ENCODE peak calls at places on chromosomes 12 and 14, in seven cellular contexts. Z, Y, H, P, B, E and J are unnamed samples.

GRCh38 chr12:47862157-47862556 is 42.5 kb upstream of the HDAC7 start:
- DNase-seq in Y (no peak), B (no peak), E (no peak), Z (no peak), H (no peak), P (no peak), J (no peak)

GRCh38 chr12:98894412-98895085 is 249.5 kb downstream of the APAF1 start:
- DNase-seq in Z (no peak), B (peak), H (peak), E (no peak), Y (no peak), P (peak), J (peak)

GRCh38 chr12:8629486-8630033 is 16.9 kb upstream of the AICDA start:
- DNase-seq in H (no peak), P (no peak), B (no peak), E (no peak), Y (no peak), Z (peak), J (no peak)

GRCh38 chr14:47044841-47045240 is 393.3 kb upstream of the RPL10L start:
- DNase-seq in Y (no peak), H (no peak), P (no peak), E (no peak), B (peak), Z (peak), J (peak)

GRCh38 chr14:23929822-23930294 is 23.7 kb upstream of the DHRS4 start:
- DNase-seq in B (peak), H (peak), Z (peak), E (peak), Y (peak), P (peak), J (peak)

GRCh38 chr12:114783176-114783575 is 99.2 kb upstream of the TBX3 start:
- DNase-seq in E (no peak), H (no peak), P (no peak), B (no peak), Y (no peak), Z (no peak), J (no peak)

GRCh38 chr14:97719931-97720330 is 922.7 kb downstream of the VRK1 start:
- DNase-seq in B (no peak), H (no peak), P (no peak), E (no peak), Z (no peak), Y (no peak), J (no peak)

GRCh38 chr12:49342914-49343731 is 3.6 kb upstream of the DNAJC22 start:
- DNase-seq in Z (no peak), Y (no peak), P (no peak), H (no peak), B (no peak), E (no peak), J (peak)

GRCh38 chr12:124499873-124500231 is 67.6 kb downstream of the NCOR2 start:
- DNase-seq in B (no peak), Y (no peak), P (no peak), H (no peak), E (no peak), Z (no peak), J (no peak)

GRCh38 chr12:26651566-26652188 is 181.3 kb downstream of the ITPR2 start:
- DNase-seq in P (no peak), Z (peak), E (no peak), Y (peak), B (peak), H (peak), J (peak)

GRCh38 chr12:131063427-131063826 is 109.7 kb downstream of the ADGRD1 start:
- DNase-seq in P (no peak), E (no peak), Z (no peak), B (no peak), H (no peak), Y (no peak), J (no peak)

GRCh38 chr12:52187640-52188039 is 4.2 kb downstream of the KRT80 start:
- DNase-seq in E (no peak), P (no peak), Z (no peak), B (no peak), H (no peak), Y (no peak), J (no peak)

GRCh38 chr12:54526800-54527630 is 22.4 kb upstream of the PDE1B start:
- DNase-seq in E (no peak), P (peak), Z (peak), H (peak), Y (peak), B (peak), J (peak)

GRCh38 chr12:66132408-66132807 is 1.9 kb upstream of the LLPH start:
- DNase-seq in Z (peak), H (peak), Y (no peak), P (no peak), E (no peak), B (peak), J (peak)

GRCh38 chr14:77123381-77124344 is 17.9 kb downstream of the ZDHHC22 start:
- DNase-seq in Y (no peak), Z (no peak), P (peak), B (peak), H (no peak), E (no peak), J (peak)

GRCh38 chr12:123150804-123151678 is at the start of gene PITPNM2:
- DNase-seq in H (peak), P (no peak), Y (peak), E (peak), Z (peak), B (peak), J (peak)

GRCh38 chr14:52069617-52070431 is 965 bp upstream of the NID2 start:
- DNase-seq in H (peak), E (no peak), B (peak), P (no peak), Y (no peak), Z (peak), J (peak)

GRCh38 chr12:118164798-118165486 is 29.0 kb downstream of the PEBP1 start:
- DNase-seq in P (no peak), E (no peak), B (peak), H (peak), Z (peak), Y (peak), J (peak)

GRCh38 chr14:74437654-74438053 is 11.6 kb upstream of the SYNDIG1L start:
- DNase-seq in Z (peak), E (no peak), Y (peak), B (peak), H (peak), P (no peak), J (peak)

GRCh38 chr14:74955229-74955999 is at the start of gene PGF:
- DNase-seq in Z (peak), B (peak), H (peak), P (no peak), E (no peak), Y (peak), J (peak)

GRCh38 chr14:52922059-52922458 is 28.8 kb downstream of the FERMT2 start:
- DNase-seq in B (no peak), H (no peak), E (no peak), P (no peak), Y (no peak), Z (no peak), J (peak)

GRCh38 chr12:67006612-67007011 is 262.5 kb upstream of the CAND1 start:
- DNase-seq in B (no peak), Z (no peak), E (no peak), Y (no peak), P (no peak), H (no peak), J (no peak)

GRCh38 chr12:104599272-104599984 is 142.7 kb downstream of the CHST11 start:
- DNase-seq in E (no peak), H (no peak), B (no peak), P (no peak), Y (no peak), Z (no peak), J (no peak)

GRCh38 chr12:115223322-115223721 is 539.3 kb upstream of the TBX3 start:
- DNase-seq in P (no peak), B (no peak), Z (peak), H (peak), Y (no peak), E (no peak), J (no peak)

GRCh38 chr12:24948816-24949722 is at the start of gene BCAT1:
- DNase-seq in P (no peak), Z (peak), Y (peak), E (no peak), H (peak), B (peak), J (peak)